ENCODE peak calls at places on chromosomes 13 and 19, in five cellular contexts. K is GM12878, J is SK-N-SH, P is K562, N is HepG2. Q is an unnamed sample.

GRCh38 chr13:110108348-110109139 is 198.4 kb downstream of the COL4A1 start:
- DNase-seq in K (no peak), J (peak), P (peak), N (peak), Q (peak)

GRCh38 chr19:46606681-46607440 is 5.7 kb downstream of the CALM3 start:
- DNase-seq in K (no peak), J (peak), P (no peak), N (no peak), Q (no peak)

GRCh38 chr19:58559275-58560006 is 1.0 kb upstream of the UBE2M start:
- DNase-seq in K (peak), J (peak), P (peak), N (peak), Q (peak)

GRCh38 chr19:8023371-8023770 is 17.9 kb upstream of the ELAVL1 start:
- DNase-seq in K (no peak), J (no peak), P (no peak), N (no peak), Q (no peak)

GRCh38 chr19:10788146-10788545 is 47.9 kb downstream of the TMED1 start:
- DNase-seq in K (no peak), J (no peak), P (no peak), N (no peak), Q (no peak)

GRCh38 chr13:42487221-42487620 is 86.7 kb upstream of the TNFSF11 start:
- DNase-seq in K (no peak), J (no peak), P (no peak), N (no peak), Q (no peak)

GRCh38 chr13:65378943-65379519 is 1851.1 kb downstream of the PCDH9 start:
- DNase-seq in K (no peak), J (no peak), P (no peak), N (no peak), Q (no peak)

GRCh38 chr13:20867408-20867807 is 35.1 kb downstream of the XPO4 start:
- DNase-seq in K (no peak), J (no peak), P (no peak), N (no peak), Q (no peak)

GRCh38 chr19:9431475-9431874 is 3.9 kb downstream of the ZNF266 start:
- DNase-seq in K (no peak), J (peak), P (peak), N (no peak), Q (no peak)

GRCh38 chr19:23771761-23772667 is 13.3 kb upstream of the ZNF681 start:
- DNase-seq in K (no peak), J (no peak), P (no peak), N (no peak), Q (no peak)
- TF ChIP-seq REST in K (no peak), J (no peak), P (no peak), N (no peak), Q (no peak)

DNA sequence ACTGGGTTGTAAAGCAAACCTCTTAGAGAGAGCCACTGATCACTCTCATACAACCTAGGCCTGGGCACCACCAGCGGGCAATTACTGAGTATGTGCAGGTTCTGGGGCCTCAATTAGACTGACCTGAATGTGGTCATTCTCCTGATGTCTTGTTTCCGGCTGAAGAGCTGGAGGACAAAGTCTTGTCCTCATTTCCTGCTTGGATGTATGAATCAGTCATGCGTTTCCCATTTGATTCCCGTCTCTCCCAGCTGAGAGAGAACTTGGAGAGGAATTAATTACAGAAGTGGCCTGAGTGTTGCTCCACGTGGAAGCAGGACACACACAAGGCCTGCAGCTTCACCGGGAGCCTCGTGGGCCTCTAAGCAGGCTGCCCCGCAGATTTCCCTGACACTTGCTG is 799.3 kb upstream of the ARGLU1 start:
- DNase-seq in K (no peak), J (no peak), P (no peak), N (no peak), Q (no peak)
- TF ChIP-seq GABPA in K (no peak), J (no peak), P (no peak), N (no peak), Q (no peak)

DNA sequence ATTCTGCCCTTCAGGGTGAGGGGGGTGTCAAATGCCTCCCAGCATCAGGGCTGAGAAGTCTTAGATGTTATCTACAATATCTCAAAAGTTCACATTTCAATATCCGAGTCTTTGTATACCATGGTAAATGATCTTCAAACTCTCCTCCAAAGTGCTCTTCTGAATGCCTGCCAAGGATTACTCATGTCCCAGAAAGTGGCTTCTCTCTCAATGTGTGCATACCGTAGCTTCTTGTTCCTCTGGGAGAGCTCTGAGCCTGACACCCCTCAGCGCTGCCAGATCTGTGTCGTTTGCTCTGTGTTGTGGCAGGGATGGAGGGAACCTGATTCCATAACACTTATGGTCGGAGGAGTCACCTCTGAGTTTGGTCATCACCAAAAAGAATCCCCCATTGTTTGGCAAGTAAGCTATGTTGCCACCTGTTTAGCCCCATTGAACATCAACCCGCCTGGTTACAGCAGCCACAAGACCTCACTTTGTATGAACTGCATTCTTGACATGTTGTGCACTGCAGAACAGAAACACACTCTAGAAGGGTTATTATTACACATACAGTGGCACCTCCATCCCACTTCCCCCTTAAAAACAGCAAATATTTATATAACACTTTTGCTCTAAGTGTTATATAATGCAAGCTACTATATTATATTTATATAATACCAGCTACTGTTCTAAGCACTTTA is 163.1 kb upstream of the MIR17HG start:
- DNase-seq in K (no peak), J (no peak), P (no peak), N (no peak), Q (no peak)
- TF ChIP-seq REST in K (no peak), J (no peak), P (no peak), N (no peak), Q (no peak)

GRCh38 chr19:33158365-33158764 is 26.5 kb downstream of the WDR88 start:
- DNase-seq in K (no peak), J (no peak), P (no peak), N (peak), Q (no peak)

GRCh38 chr19:33159149-33159548 is 27.2 kb downstream of the WDR88 start:
- DNase-seq in K (no peak), J (no peak), P (no peak), N (no peak), Q (no peak)

GRCh38 chr19:33159893-33160292 is 28.0 kb downstream of the WDR88 start:
- DNase-seq in K (no peak), J (no peak), P (no peak), N (no peak), Q (no peak)

GRCh38 chr19:33157906-33158305 is 26.0 kb downstream of the WDR88 start:
- DNase-seq in K (no peak), J (no peak), P (no peak), N (no peak), Q (no peak)

GRCh38 chr19:33156354-33156753 is 24.4 kb downstream of the WDR88 start:
- DNase-seq in K (no peak), J (no peak), P (no peak), N (peak), Q (peak)
- TF ChIP-seq GABPA in K (no peak), J (no peak), P (no peak), N (no peak), Q (no peak)

GRCh38 chr19:12670159-12670928 is 3.7 kb downstream of the WDR83 start:
- DNase-seq in K (no peak), J (no peak), P (no peak), N (no peak), Q (no peak)
- TF ChIP-seq REST in K (no peak), J (no peak), P (no peak), N (no peak), Q (no peak)

Q was measured in HL-60.